ENCODE peak calls at places on chromosomes 6 and 20, in seven cellular contexts. X is transverse colon, W is cardiac fibroblast, J is BJ, T is foreskin keratinocyte, P is epithelial cell of proximal tubule, Y is H9. H is an unnamed sample.

GRCh38 chr20:48350291-48350988 is 477.4 kb downstream of the PREX1 start:
- DNase-seq in J (no peak), P (no peak), T (no peak), W (no peak), X (no peak), Y (peak), H (no peak)

GRCh38 chr6:109076421-109076820 is 18.2 kb downstream of the SESN1 start:
- DNase-seq in J (no peak), X (no peak), T (no peak), Y (no peak), W (no peak), P (no peak), H (no peak)

GRCh38 chr20:41268917-41269652 is 48.4 kb downstream of the ZHX3 start:
- DNase-seq in J (no peak), Y (no peak), X (no peak), W (no peak), T (no peak), P (no peak), H (no peak)

GRCh38 chr6:131400782-131401496 is 172.1 kb upstream of the ARG1 start:
- DNase-seq in J (no peak), P (no peak), X (no peak), Y (no peak), W (no peak), T (no peak), H (no peak)

GRCh38 chr20:9066196-9066595 is 2.7 kb upstream of the PLCB4 start:
- DNase-seq in X (no peak), J (no peak), W (peak), P (peak), Y (no peak), T (peak), H (no peak)

GRCh38 chr20:6590891-6591679 is 176.4 kb upstream of the BMP2 start:
- DNase-seq in P (peak), T (peak), Y (no peak), W (peak), X (peak), J (peak), H (no peak)

GRCh38 chr6:170178561-170179477 is 112.1 kb downstream of the DLL1 start:
- DNase-seq in J (peak), X (peak), W (peak), T (peak), P (no peak), Y (peak), H (no peak)

GRCh38 chr6:30820196-30820595 is 64.1 kb upstream of the DDR1 start:
- DNase-seq in T (peak), X (peak), W (peak), Y (no peak), P (no peak), J (peak), H (no peak)

GRCh38 chr6:441126-441920 is 49.8 kb downstream of the IRF4 start:
- DNase-seq in J (no peak), Y (no peak), P (no peak), W (no peak), X (no peak), T (no peak), H (no peak)

GRCh38 chr6:121686611-121687023 is 251.2 kb downstream of the GJA1 start:
- DNase-seq in P (no peak), Y (peak), W (no peak), T (no peak), X (no peak), J (no peak), H (no peak)

GRCh38 chr6:118980063-118980462 is 45.1 kb upstream of the MCM9 start:
- DNase-seq in W (peak), T (no peak), Y (no peak), X (peak), J (no peak), P (no peak), H (no peak)

GRCh38 chr20:1377341-1377871 is 15.4 kb downstream of the FKBP1A start:
- DNase-seq in J (no peak), Y (no peak), P (no peak), W (no peak), T (no peak), X (no peak), H (no peak)

GRCh38 chr20:61954276-61955021 is 111.2 kb downstream of the TAF4 start:
- DNase-seq in Y (no peak), X (no peak), T (no peak), P (no peak), W (no peak), J (no peak), H (no peak)

GRCh38 chr20:45905505-45906079 is 6.4 kb downstream of the PLTP start:
- DNase-seq in J (no peak), P (no peak), Y (no peak), X (no peak), T (peak), W (peak), H (no peak)

GRCh38 chr6:73476722-73477121 is 15.2 kb downstream of the MTO1 start:
- DNase-seq in P (no peak), J (no peak), X (no peak), W (no peak), Y (no peak), T (no peak), H (no peak)

GRCh38 chr6:3913077-3913957 is 64.1 kb downstream of the FAM50B start:
- DNase-seq in T (peak), W (peak), X (peak), P (peak), Y (no peak), J (peak), H (no peak)

GRCh38 chr20:17573493-17573892 is 3.6 kb downstream of the DSTN start:
- DNase-seq in J (no peak), T (no peak), W (no peak), X (no peak), Y (no peak), P (no peak), H (no peak)

GRCh38 chr6:157909282-157909664 is 72.4 kb upstream of the SYNJ2 start:
- DNase-seq in Y (no peak), P (no peak), X (no peak), J (no peak), T (no peak), W (no peak), H (peak)

GRCh38 chr6:112183271-112183671 is 71.1 kb downstream of the LAMA4 start:
- DNase-seq in P (no peak), T (no peak), W (peak), Y (no peak), X (no peak), J (no peak), H (no peak)

GRCh38 chr20:29873946-29874345 is 1383.5 kb upstream of the DEFB115 start:
- DNase-seq in W (peak), J (no peak), X (peak), Y (peak), T (no peak), P (no peak), H (peak)

GRCh38 chr6:106724848-106725247 is 95.5 kb downstream of the QRSL1 start:
- DNase-seq in Y (no peak), X (no peak), J (no peak), P (peak), W (peak), T (no peak), H (no peak)

GRCh38 chr6:137647762-137648412 is 153.7 kb upstream of the OLIG3 start:
- DNase-seq in T (no peak), J (no peak), Y (no peak), P (no peak), W (peak), X (no peak), H (no peak)

GRCh38 chr20:32285621-32286334 is 8.3 kb downstream of the KIF3B start:
- DNase-seq in T (no peak), P (no peak), Y (no peak), X (peak), W (peak), J (peak), H (peak)

GRCh38 chr20:20520776-20521175 is 152.9 kb downstream of the INSM1 start:
- DNase-seq in X (no peak), Y (no peak), T (peak), J (no peak), P (peak), W (peak), H (no peak)

GRCh38 chr6:135941275-135941674 is 89.8 kb downstream of the PDE7B start:
- DNase-seq in X (no peak), T (no peak), P (no peak), W (peak), Y (no peak), J (no peak), H (no peak)

GRCh38 chr6:10138917-10139316 is 276.0 kb downstream of the TFAP2A start:
- DNase-seq in W (no peak), T (peak), Y (no peak), X (no peak), P (no peak), J (peak), H (no peak)

GRCh38 chr6:52423971-52424381 is 3.8 kb downstream of the EFHC1 start:
- DNase-seq in T (peak), P (peak), J (peak), Y (peak), X (no peak), W (peak), H (no peak)

GRCh38 chr6:98816799-98817198 is 17.6 kb upstream of the POU3F2 start:
- DNase-seq in P (no peak), X (no peak), W (no peak), Y (no peak), T (no peak), J (no peak), H (no peak)

DNA sequence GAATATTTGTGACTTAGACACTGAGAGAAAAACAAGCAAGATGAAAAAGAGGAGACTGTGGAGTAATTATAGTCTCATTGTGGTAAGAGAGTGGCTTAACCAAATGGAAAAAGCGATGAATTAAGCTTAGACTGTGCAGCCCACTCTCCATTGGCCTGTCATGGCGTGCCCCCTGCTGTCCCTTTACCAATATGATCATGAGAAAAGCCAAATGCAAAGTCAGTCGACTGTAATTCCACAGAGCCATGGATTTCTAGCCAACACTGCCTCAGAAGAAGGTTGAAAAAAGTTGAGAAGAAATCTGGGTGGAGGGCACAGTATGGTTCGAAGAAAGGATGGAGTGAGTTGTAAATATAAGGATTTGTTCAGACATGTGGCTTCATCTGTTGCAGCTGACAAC is 251.3 kb downstream of the DOK5 start:
- DNase-seq in X (no peak), T (no peak), Y (no peak), J (no peak), W (no peak), P (no peak), H (no peak)
- TF ChIP-seq CTCF in X (no peak), T (no peak), Y (no peak), J (no peak), W (no peak), P (no peak), H (no peak)

GRCh38 chr20:58950603-58951002 is 30.5 kb upstream of the NELFCD start:
- DNase-seq in P (no peak), Y (no peak), X (no peak), T (no peak), W (no peak), J (no peak), H (no peak)
- TF ChIP-seq CTCF in P (peak), Y (peak), X (peak), T (peak), W (no peak), J (no peak), H (no peak)

GRCh38 chr6:160667854-160668481 is 3.9 kb upstream of the LPA start:
- DNase-seq in J (no peak), P (no peak), Y (peak), W (peak), X (no peak), T (no peak), H (peak)
- TF ChIP-seq CTCF in J (no peak), P (peak), Y (peak), W (no peak), X (peak), T (peak), H (peak)

DNA sequence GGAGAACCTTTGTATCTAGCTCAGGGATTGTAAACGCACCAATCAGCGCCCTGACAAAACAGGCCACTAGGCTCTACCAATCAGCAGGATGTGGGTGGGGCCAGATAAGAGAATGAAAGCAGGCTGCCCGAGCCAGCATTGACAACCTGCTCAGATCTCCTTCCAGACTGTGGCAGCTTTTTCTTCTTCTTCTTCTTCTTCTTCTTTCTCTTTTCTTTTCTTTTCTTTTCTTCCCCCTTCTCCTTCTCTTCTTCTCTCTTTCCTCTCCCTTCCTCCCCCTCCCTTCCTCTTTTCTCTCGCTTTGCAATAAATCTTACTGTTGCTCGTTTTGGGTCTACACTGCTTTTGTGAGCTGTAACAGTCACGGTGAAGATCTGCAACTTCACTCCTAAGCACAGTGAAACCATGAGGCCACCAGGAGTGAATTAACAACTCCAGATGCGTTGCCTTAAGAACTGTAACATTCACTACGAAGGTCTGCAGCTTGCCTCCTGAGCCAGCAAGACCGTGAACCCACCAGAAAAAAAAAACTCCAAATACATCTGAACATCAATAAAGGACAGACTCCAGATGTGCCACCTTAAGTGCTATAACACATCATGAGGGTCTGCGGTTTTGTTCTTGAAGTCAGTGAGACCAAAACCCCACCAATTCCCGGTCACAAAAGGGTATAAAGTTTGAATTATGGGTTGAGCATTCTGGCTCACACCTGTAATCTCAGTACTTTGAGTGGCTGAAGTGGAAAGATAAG is 19.6 kb upstream of the SERPINB1 start:
- DNase-seq in W (no peak), J (no peak), P (no peak), Y (no peak), X (no peak), T (no peak), H (no peak)
- TF ChIP-seq CTCF in W (no peak), J (no peak), P (no peak), Y (no peak), X (no peak), T (no peak), H (no peak)

GRCh38 chr20:25293910-25294458 is 46.1 kb downstream of the PYGB start:
- DNase-seq in P (no peak), W (no peak), Y (no peak), T (no peak), J (no peak), X (no peak), H (no peak)

GRCh38 chr20:25295386-25296093 is 47.7 kb downstream of the PYGB start:
- DNase-seq in T (no peak), X (peak), J (no peak), P (no peak), Y (peak), W (no peak), H (no peak)

GRCh38 chr20:25294459-25295385 is 46.8 kb downstream of the PYGB start:
- DNase-seq in W (peak), J (no peak), Y (peak), X (peak), P (no peak), T (no peak), H (peak)

GRCh38 chr20:25297141-25297905 is 49.4 kb downstream of the PYGB start:
- DNase-seq in Y (no peak), T (no peak), P (no peak), X (peak), W (no peak), J (no peak), H (peak)

GRCh38 chr20:25296094-25297093 is 48.5 kb downstream of the PYGB start:
- DNase-seq in T (no peak), X (peak), P (no peak), J (no peak), Y (no peak), W (peak), H (peak)
- TF ChIP-seq CTCF in T (peak), X (peak), P (peak), J (peak), Y (peak), W (peak), H (peak)

DNA sequence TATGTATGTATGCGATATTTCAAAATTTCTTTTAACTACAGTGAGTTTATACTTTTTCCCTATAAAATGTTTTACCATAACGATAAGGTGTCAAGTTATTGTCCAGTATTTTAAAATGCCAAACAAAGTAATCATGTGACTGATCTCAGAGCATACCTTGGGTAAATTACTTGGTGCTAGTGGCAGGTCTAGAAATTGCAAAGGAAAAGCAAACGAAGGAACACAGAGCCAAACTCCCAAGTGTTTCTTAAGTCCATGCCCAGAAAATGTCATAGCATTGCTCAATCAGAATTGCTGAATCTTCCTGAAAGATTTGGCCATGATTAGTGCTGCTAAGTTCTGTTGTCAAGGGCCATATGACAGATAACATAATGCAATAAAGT is 77.5 kb downstream of the CAP2 start:
- DNase-seq in X (no peak), Y (no peak), T (peak), W (peak), J (no peak), P (no peak), H (no peak)
- TF ChIP-seq CTCF in X (no peak), Y (no peak), T (no peak), W (no peak), J (no peak), P (no peak), H (no peak)

GRCh38 chr20:63228786-63229185 is 6.9 kb upstream of the BIRC7 start:
- DNase-seq in T (no peak), X (no peak), J (no peak), Y (no peak), P (no peak), W (no peak), H (no peak)
- TF ChIP-seq CTCF in T (no peak), X (no peak), J (no peak), Y (peak), P (no peak), W (no peak), H (no peak)

DNA sequence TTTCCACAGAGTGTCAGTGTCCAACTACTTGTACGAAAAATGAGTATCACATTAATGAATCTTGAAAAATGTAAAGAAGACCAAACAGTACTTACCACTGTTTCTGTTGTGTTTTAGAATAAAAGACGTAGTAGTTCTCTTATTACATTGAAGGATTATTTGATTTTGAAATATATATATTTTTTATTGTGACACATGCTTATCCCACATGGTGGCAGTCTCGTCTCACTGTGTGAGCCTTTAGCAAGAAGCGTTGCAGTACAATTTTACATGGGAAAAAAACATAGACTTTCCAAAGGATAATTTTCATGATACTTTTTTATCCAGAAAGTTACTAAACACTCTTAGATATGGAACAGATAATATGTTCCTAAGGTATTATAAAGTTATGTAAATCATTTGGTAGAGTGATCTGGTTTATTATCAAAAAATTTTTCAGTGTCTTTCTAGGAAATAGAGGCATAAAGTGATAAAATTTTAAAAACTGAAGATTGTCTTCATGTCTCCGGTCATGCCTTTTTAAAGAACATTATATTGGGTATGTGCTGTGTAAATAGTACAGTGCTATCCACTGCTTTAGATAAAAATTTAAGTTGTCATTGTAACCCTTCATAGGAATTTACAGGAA is 117.5 kb upstream of the SAMD5 start:
- DNase-seq in X (no peak), W (peak), Y (no peak), J (no peak), P (no peak), T (peak), H (no peak)
- TF ChIP-seq CTCF in X (no peak), W (peak), Y (peak), J (peak), P (peak), T (peak), H (no peak)

DNA sequence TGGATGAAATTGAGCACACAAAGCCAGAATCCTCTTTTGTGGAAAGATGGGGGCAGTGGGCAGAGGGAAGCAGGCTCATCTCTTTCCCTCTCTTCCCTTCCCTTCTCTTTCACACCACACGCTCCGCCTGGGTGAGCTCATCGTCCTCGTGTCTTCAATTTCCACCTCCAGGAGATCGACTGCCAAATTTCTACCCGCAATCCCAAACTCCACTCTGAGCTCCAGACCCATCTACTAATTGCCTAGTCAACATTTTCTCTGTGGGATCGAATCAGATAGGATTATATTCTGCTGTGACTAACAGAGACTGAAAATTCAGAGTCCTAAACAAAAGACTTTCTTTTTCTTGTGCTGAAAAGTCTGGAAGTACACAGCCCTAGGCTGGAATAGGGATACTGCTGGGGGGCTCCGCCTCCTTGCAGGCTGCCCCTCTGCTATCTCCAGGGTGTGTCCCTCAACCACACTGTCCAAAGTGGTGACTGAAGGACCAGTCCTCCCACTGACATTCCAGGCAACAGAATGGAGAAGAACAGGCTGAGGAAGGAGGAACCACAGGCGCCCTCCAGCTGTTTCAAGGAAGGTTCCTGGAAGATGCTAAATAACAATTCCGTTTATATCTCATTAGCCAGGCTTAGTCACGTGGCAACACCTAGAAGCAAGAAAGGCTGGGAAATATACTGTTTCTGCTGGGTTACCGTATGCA is 5.0 kb upstream of the HSPA12B start:
- DNase-seq in W (peak), T (no peak), J (peak), Y (no peak), X (no peak), P (no peak), H (no peak)
- TF ChIP-seq CTCF in W (no peak), T (peak), J (peak), Y (no peak), X (no peak), P (no peak), H (no peak)

H was measured in GM13976.